ENCODE peak calls at places on chromosomes 1 and 21, in four cellular contexts. D, N, G and Z are unnamed samples.
A peak's percentile ranks its signal among the peaks of the same experiment; 100 is the strongest.

GRCh38 chr1:207983044-207983443 is 72.1 kb upstream of the CD34 start:
- DNase-seq in D (no peak), N (no peak), G (no peak), Z (no peak)

GRCh38 chr1:100279358-100279923 is 13.4 kb downstream of the RTCA start:
- DNase-seq in N (no peak), D (no peak), G (no peak), Z (no peak)

GRCh38 chr1:187654635-187655034 is 825.9 kb downstream of the PLA2G4A start:
- DNase-seq in D (peak; percentile 20), N (no peak), G (no peak), Z (no peak)

GRCh38 chr1:151611288-151611790 is 511 bp upstream of the SNX27 start:
- DNase-seq in G (no peak), D (peak; percentile 58), N (no peak), Z (peak; percentile 35)

GRCh38 chr1:205376739-205377138 is 20.0 kb upstream of the KLHDC8A start:
- DNase-seq in G (no peak), D (no peak), N (no peak), Z (no peak)

GRCh38 chr1:107499139-107499744 is 358.4 kb downstream of the NTNG1 start:
- DNase-seq in N (no peak), G (no peak), D (no peak), Z (no peak)

GRCh38 chr1:3366181-3367051 is 88.0 kb upstream of the ARHGEF16 start:
- DNase-seq in G (no peak), N (peak; percentile 53), D (peak; percentile 10), Z (no peak)

GRCh38 chr1:38043036-38043747 is 3.4 kb downstream of the POU3F1 start:
- DNase-seq in G (no peak), N (no peak), D (no peak), Z (no peak)

GRCh38 chr1:59375321-59376220 is 78.7 kb downstream of the FGGY start:
- DNase-seq in D (peak; percentile 98), G (no peak), N (no peak), Z (no peak)

GRCh38 chr1:159207774-159208459 is 3.2 kb downstream of the ACKR1 start:
- DNase-seq in D (no peak), N (no peak), G (no peak), Z (peak; percentile 75)

GRCh38 chr1:53705446-53706096 is 33.4 kb downstream of the GLIS1 start:
- DNase-seq in D (no peak), G (no peak), N (no peak), Z (no peak)

GRCh38 chr1:162136760-162137537 is 67.5 kb downstream of the NOS1AP start:
- DNase-seq in N (no peak), G (no peak), D (peak; percentile 85), Z (no peak)

GRCh38 chr1:22280526-22280925 is 137.6 kb upstream of the WNT4 start:
- DNase-seq in D (no peak), G (no peak), N (no peak), Z (no peak)

GRCh38 chr1:59452559-59452958 is 155.7 kb downstream of the FGGY start:
- DNase-seq in G (no peak), D (no peak), N (no peak), Z (no peak)

GRCh38 chr21:37835512-37835911 is 80.7 kb downstream of the KCNJ6 start:
- DNase-seq in G (no peak), N (no peak), D (no peak), Z (no peak)

GRCh38 chr1:181676269-181676668 is 193.0 kb downstream of the CACNA1E start:
- DNase-seq in N (no peak), D (peak; percentile 4), G (peak; percentile 18), Z (no peak)

GRCh38 chr1:24195146-24195545 is 8.1 kb upstream of the IFNLR1 start:
- DNase-seq in D (peak; percentile 11), G (no peak), N (no peak), Z (no peak)

GRCh38 chr1:226981386-226981817 is 41.3 kb downstream of the COQ8A start:
- DNase-seq in G (no peak), D (no peak), N (no peak), Z (no peak)

GRCh38 chr1:77399250-77400086 is 117.6 kb downstream of the AK5 start:
- DNase-seq in G (no peak), D (no peak), N (no peak), Z (peak; percentile 91)

GRCh38 chr1:230176871-230177411 is 109.9 kb downstream of the GALNT2 start:
- DNase-seq in N (peak; percentile 80), D (peak; percentile 41), G (no peak), Z (peak; percentile 76)

GRCh38 chr21:32131960-32132359 is 146.9 kb downstream of the MIS18A start:
- DNase-seq in G (no peak), N (no peak), D (peak; percentile 43), Z (no peak)

GRCh38 chr1:231420299-231420958 is 1.7 kb downstream of the EGLN1 start:
- DNase-seq in G (no peak), D (peak; percentile 32), N (no peak), Z (no peak)

GRCh38 chr1:116284819-116285390 is 88.1 kb upstream of the ATP1A1 start:
- DNase-seq in G (no peak), N (no peak), D (no peak), Z (no peak)